ENCODE peak calls at places on chromosomes 12 and 14, in six cellular contexts. One of them, this sample, is unnamed.
A peak's percentile ranks its signal among the peaks of the same experiment; 100 is the strongest.

GRCh38 chr12:96981053-96981452 is 74.0 kb downstream of the NEDD1 start:
- DNase-seq in heart left ventricle: no peak
- DNase-seq in tibial artery: no peak
- DNase-seq in epithelial cell of esophagus: peak; percentile 29
- DNase-seq in PC-9: no peak
- DNase-seq in choroid plexus epithelial cell: peak; percentile 76
- DNase-seq in this sample: peak; percentile 57

GRCh38 chr12:43636706-43637105 is 84.7 kb upstream of the ADAMTS20 start:
- DNase-seq in heart left ventricle: no peak
- DNase-seq in tibial artery: no peak
- DNase-seq in epithelial cell of esophagus: peak; percentile 64
- DNase-seq in PC-9: no peak
- DNase-seq in choroid plexus epithelial cell: no peak
- DNase-seq in this sample: no peak

GRCh38 chr14:71474291-71474690 is 457.9 kb upstream of the RGS6 start:
- DNase-seq in heart left ventricle: no peak
- DNase-seq in tibial artery: no peak
- DNase-seq in epithelial cell of esophagus: no peak
- DNase-seq in PC-9: no peak
- DNase-seq in choroid plexus epithelial cell: no peak
- DNase-seq in this sample: no peak

GRCh38 chr14:102209224-102209966 is 69.7 kb downstream of the WDR20 start:
- DNase-seq in heart left ventricle: no peak
- DNase-seq in tibial artery: peak; percentile 50
- DNase-seq in epithelial cell of esophagus: peak; percentile 37
- DNase-seq in PC-9: no peak
- DNase-seq in choroid plexus epithelial cell: peak; percentile 46
- DNase-seq in this sample: peak; percentile 18

GRCh38 chr12:105256921-105257320 is 20.9 kb upstream of the APPL2 start:
- DNase-seq in heart left ventricle: no peak
- DNase-seq in tibial artery: no peak
- DNase-seq in epithelial cell of esophagus: peak; percentile 12
- DNase-seq in PC-9: no peak
- DNase-seq in choroid plexus epithelial cell: peak; percentile 63
- DNase-seq in this sample: no peak

GRCh38 chr12:118189761-118190181 is 53.8 kb downstream of the PEBP1 start:
- DNase-seq in heart left ventricle: no peak
- DNase-seq in tibial artery: no peak
- DNase-seq in epithelial cell of esophagus: no peak
- DNase-seq in PC-9: no peak
- DNase-seq in choroid plexus epithelial cell: peak; percentile 83
- DNase-seq in this sample: no peak

GRCh38 chr12:54596526-54596946 is 8.1 kb upstream of the PPP1R1A start:
- DNase-seq in heart left ventricle: peak; percentile 42
- DNase-seq in tibial artery: peak; percentile 77
- DNase-seq in epithelial cell of esophagus: peak; percentile 68
- DNase-seq in PC-9: peak; percentile 37
- DNase-seq in choroid plexus epithelial cell: peak; percentile 79
- DNase-seq in this sample: peak; percentile 80

GRCh38 chr12:68896881-68897540 is 36.0 kb downstream of the CPM start:
- DNase-seq in heart left ventricle: no peak
- DNase-seq in tibial artery: no peak
- DNase-seq in epithelial cell of esophagus: peak; percentile 69
- DNase-seq in PC-9: no peak
- DNase-seq in choroid plexus epithelial cell: peak; percentile 55
- DNase-seq in this sample: no peak

GRCh38 chr12:54933381-54933780 is 51.2 kb downstream of the TESPA1 start:
- DNase-seq in heart left ventricle: no peak
- DNase-seq in tibial artery: no peak
- DNase-seq in epithelial cell of esophagus: peak; percentile 82
- DNase-seq in PC-9: no peak
- DNase-seq in choroid plexus epithelial cell: peak; percentile 8
- DNase-seq in this sample: peak; percentile 35

GRCh38 chr12:55940065-55940732 is 9.2 kb downstream of the DGKA start:
- DNase-seq in heart left ventricle: peak; percentile 87
- DNase-seq in tibial artery: peak; percentile 90
- DNase-seq in epithelial cell of esophagus: peak; percentile 91
- DNase-seq in PC-9: peak; percentile 87
- DNase-seq in choroid plexus epithelial cell: peak; percentile 91
- DNase-seq in this sample: peak; percentile 91

GRCh38 chr12:26936559-26937442 is 980 bp downstream of the INTS13 start:
- DNase-seq in heart left ventricle: no peak
- DNase-seq in tibial artery: no peak
- DNase-seq in epithelial cell of esophagus: no peak
- DNase-seq in PC-9: no peak
- DNase-seq in choroid plexus epithelial cell: no peak
- DNase-seq in this sample: peak; percentile 11

GRCh38 chr14:51328089-51328941 is 88.3 kb downstream of the TMX1 start:
- DNase-seq in heart left ventricle: peak; percentile 29
- DNase-seq in tibial artery: no peak
- DNase-seq in epithelial cell of esophagus: peak; percentile 73
- DNase-seq in PC-9: peak; percentile 6
- DNase-seq in choroid plexus epithelial cell: peak; percentile 80
- DNase-seq in this sample: peak; percentile 71

GRCh38 chr14:54562334-54562733 is 4.6 kb upstream of the SAMD4A start:
- DNase-seq in heart left ventricle: no peak
- DNase-seq in tibial artery: no peak
- DNase-seq in epithelial cell of esophagus: no peak
- DNase-seq in PC-9: no peak
- DNase-seq in choroid plexus epithelial cell: no peak
- DNase-seq in this sample: no peak

GRCh38 chr12:12467701-12468218 is 94.9 kb downstream of the DUSP16 start:
- DNase-seq in heart left ventricle: no peak
- DNase-seq in tibial artery: peak; percentile 72
- DNase-seq in epithelial cell of esophagus: no peak
- DNase-seq in PC-9: no peak
- DNase-seq in choroid plexus epithelial cell: peak; percentile 45
- DNase-seq in this sample: no peak

GRCh38 chr14:24535737-24536136 is 27.7 kb upstream of the CMA1 start:
- DNase-seq in heart left ventricle: no peak
- DNase-seq in tibial artery: no peak
- DNase-seq in epithelial cell of esophagus: peak; percentile 16
- DNase-seq in PC-9: no peak
- DNase-seq in choroid plexus epithelial cell: no peak
- DNase-seq in this sample: no peak

GRCh38 chr12:112124918-112125249 is 476 bp upstream of the TRAFD1 start:
- DNase-seq in heart left ventricle: no peak
- DNase-seq in tibial artery: no peak
- DNase-seq in epithelial cell of esophagus: no peak
- DNase-seq in PC-9: no peak
- DNase-seq in choroid plexus epithelial cell: no peak
- DNase-seq in this sample: no peak

GRCh38 chr14:49849213-49849847 is 3.3 kb downstream of the NEMF start:
- DNase-seq in heart left ventricle: no peak
- DNase-seq in tibial artery: no peak
- DNase-seq in epithelial cell of esophagus: no peak
- DNase-seq in PC-9: no peak
- DNase-seq in choroid plexus epithelial cell: no peak
- DNase-seq in this sample: peak; percentile 13

GRCh38 chr14:50667491-50668007 is 557 bp downstream of the SAV1 start:
- DNase-seq in heart left ventricle: no peak
- DNase-seq in tibial artery: peak; percentile 67
- DNase-seq in epithelial cell of esophagus: peak; percentile 36
- DNase-seq in PC-9: peak; percentile 51
- DNase-seq in choroid plexus epithelial cell: no peak
- DNase-seq in this sample: peak; percentile 38

DNA sequence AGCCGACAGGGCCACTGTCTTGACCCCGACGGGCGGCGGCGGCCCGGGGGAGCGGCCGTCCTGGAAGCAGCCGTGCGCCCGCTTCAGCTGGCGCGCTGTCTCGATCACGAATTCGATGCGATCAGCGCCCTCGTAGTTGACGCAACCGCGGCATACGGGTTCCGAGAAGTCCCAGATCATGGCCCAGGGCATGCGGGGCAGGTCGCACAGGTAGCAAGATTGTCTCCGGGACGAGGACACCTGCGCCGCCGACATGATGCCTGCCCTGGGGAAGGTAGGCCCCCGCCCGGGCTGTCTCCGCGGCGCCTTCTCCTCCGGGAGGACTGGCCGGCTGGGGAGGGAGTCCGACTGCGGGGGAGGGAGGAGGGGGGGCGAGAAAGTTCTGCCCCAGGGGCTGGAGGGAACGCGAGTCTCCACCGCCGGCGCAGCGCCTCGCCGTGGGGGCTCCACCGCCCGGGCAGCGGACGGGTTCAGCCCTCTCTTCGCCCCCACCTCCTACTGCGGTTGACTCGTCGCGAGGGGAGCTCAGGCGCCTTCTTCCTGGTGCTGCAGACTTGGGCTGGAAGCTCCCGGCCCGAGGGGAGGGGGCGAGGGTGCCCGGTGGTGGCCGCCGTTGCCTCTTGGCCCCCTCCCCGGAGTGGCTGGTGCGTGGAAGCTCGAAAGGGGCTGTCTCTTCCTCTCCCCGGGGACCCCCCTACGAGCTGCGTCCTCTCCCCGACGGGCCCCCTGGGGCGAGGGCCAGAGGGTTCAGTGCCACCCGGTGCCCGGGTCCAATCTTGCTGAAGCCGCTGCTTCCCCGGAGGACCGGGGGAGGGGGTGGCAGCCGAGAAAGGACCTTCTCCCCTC is 747 bp downstream of the IRF2BPL start:
- DNase-seq in heart left ventricle: peak; percentile 85
- DNase-seq in tibial artery: peak; percentile 92
- DNase-seq in epithelial cell of esophagus: peak; percentile 53
- DNase-seq in PC-9: peak; percentile 95
- DNase-seq in choroid plexus epithelial cell: peak; percentile 83
- DNase-seq in this sample: peak; percentile 58
- TF ChIP-seq CTCF in heart left ventricle: no peak
- TF ChIP-seq CTCF in tibial artery: peak; percentile 15
- TF ChIP-seq CTCF in epithelial cell of esophagus: no peak
- TF ChIP-seq CTCF in PC-9: peak; percentile 28
- TF ChIP-seq CTCF in choroid plexus epithelial cell: peak; percentile 12
- TF ChIP-seq CTCF in this sample: no peak

DNA sequence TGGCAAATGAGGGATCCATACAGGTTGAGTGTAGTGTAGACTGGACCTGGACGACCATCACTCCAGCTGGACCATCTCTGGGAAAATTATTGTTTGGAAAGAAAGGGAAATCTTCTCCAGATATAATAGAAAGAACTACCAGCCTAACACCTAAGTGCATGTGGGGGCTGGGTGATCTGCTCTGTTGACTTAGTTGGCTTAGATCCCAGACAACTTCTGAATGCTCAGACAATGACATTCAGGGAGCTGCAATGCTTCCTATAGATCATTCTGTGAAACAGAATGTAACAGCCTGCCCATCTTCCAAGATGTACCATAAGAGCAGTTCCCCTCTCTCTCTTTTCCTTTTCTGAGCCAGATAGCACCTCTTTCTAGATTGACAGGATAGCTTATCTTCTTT is 572.8 kb upstream of the STXBP6 start:
- DNase-seq in heart left ventricle: no peak
- DNase-seq in tibial artery: no peak
- DNase-seq in epithelial cell of esophagus: no peak
- DNase-seq in PC-9: no peak
- DNase-seq in choroid plexus epithelial cell: no peak
- DNase-seq in this sample: no peak
- TF ChIP-seq CTCF in heart left ventricle: no peak
- TF ChIP-seq CTCF in tibial artery: no peak
- TF ChIP-seq CTCF in epithelial cell of esophagus: no peak
- TF ChIP-seq CTCF in PC-9: no peak
- TF ChIP-seq CTCF in choroid plexus epithelial cell: no peak
- TF ChIP-seq CTCF in this sample: no peak

DNA sequence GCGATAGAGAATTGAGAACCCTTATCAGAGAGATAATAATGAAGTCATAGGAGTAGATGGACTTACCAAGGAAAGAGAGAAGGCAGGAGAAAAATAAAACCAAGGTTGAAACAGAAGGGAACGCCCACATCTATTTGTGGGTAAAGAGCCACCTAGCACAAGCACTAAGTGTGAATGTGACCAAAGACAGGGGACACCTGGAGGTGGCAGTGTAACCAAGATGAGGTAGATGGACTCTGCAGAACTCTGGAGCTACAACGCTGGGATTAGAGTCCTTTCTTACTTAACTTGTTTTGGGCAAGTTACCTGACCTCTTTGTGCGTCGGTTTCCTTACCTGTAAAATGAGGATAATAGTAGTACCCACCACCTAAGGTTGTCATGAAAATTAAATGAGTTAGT is 101.9 kb downstream of the SLC5A8 start:
- DNase-seq in heart left ventricle: no peak
- DNase-seq in tibial artery: no peak
- DNase-seq in epithelial cell of esophagus: no peak
- DNase-seq in PC-9: no peak
- DNase-seq in choroid plexus epithelial cell: no peak
- DNase-seq in this sample: no peak
- TF ChIP-seq CTCF in heart left ventricle: no peak
- TF ChIP-seq CTCF in tibial artery: no peak
- TF ChIP-seq CTCF in epithelial cell of esophagus: no peak
- TF ChIP-seq CTCF in PC-9: no peak
- TF ChIP-seq CTCF in choroid plexus epithelial cell: no peak
- TF ChIP-seq CTCF in this sample: no peak

GRCh38 chr14:68649461-68650189 is 143.2 kb downstream of the ZFP36L1 start:
- DNase-seq in heart left ventricle: no peak
- DNase-seq in tibial artery: peak; percentile 31
- DNase-seq in epithelial cell of esophagus: no peak
- DNase-seq in PC-9: no peak
- DNase-seq in choroid plexus epithelial cell: no peak
- DNase-seq in this sample: no peak
- TF ChIP-seq CTCF in heart left ventricle: no peak
- TF ChIP-seq CTCF in tibial artery: no peak
- TF ChIP-seq CTCF in epithelial cell of esophagus: no peak
- TF ChIP-seq CTCF in PC-9: no peak
- TF ChIP-seq CTCF in choroid plexus epithelial cell: no peak
- TF ChIP-seq CTCF in this sample: no peak